ENCODE peak calls at places on chromosome 5, in seven cellular contexts. One of them, this sample, is unnamed.
A peak's percentile ranks its signal among the peaks of the same experiment; 100 is the strongest.

GRCh38 chr5:124932791-124933600 is 186.6 kb upstream of the ZNF608 start:
- DNase-seq in mesenteric fat pad: no peak
- DNase-seq in tibial artery: no peak
- DNase-seq in aorta: no peak
- DNase-seq in central memory CD4-positive, alpha-beta T cell: no peak
- DNase-seq in activated CD4-positive, alpha-beta T cell treated with anti-CD3 and anti-CD28 coated beads for 4 hours: no peak
- DNase-seq in HT1080: peak; percentile 74
- DNase-seq in this sample: no peak

GRCh38 chr5:83084336-83084735 is 7.0 kb downstream of the XRCC4 start:
- DNase-seq in mesenteric fat pad: no peak
- DNase-seq in tibial artery: no peak
- DNase-seq in aorta: no peak
- DNase-seq in central memory CD4-positive, alpha-beta T cell: no peak
- DNase-seq in activated CD4-positive, alpha-beta T cell treated with anti-CD3 and anti-CD28 coated beads for 4 hours: no peak
- DNase-seq in HT1080: no peak
- DNase-seq in this sample: no peak

GRCh38 chr5:36242534-36243144 is 914 bp upstream of the NADK2 start:
- DNase-seq in mesenteric fat pad: no peak
- DNase-seq in tibial artery: no peak
- DNase-seq in aorta: peak; percentile 46
- DNase-seq in central memory CD4-positive, alpha-beta T cell: no peak
- DNase-seq in activated CD4-positive, alpha-beta T cell treated with anti-CD3 and anti-CD28 coated beads for 4 hours: no peak
- DNase-seq in HT1080: peak; percentile 8
- DNase-seq in this sample: peak; percentile 16

GRCh38 chr5:77266291-77266690 is 55.8 kb downstream of the PDE8B start:
- DNase-seq in mesenteric fat pad: no peak
- DNase-seq in tibial artery: no peak
- DNase-seq in aorta: no peak
- DNase-seq in central memory CD4-positive, alpha-beta T cell: no peak
- DNase-seq in activated CD4-positive, alpha-beta T cell treated with anti-CD3 and anti-CD28 coated beads for 4 hours: no peak
- DNase-seq in HT1080: peak; percentile 59
- DNase-seq in this sample: no peak

GRCh38 chr5:96868603-96869371 is 7.5 kb upstream of the ERAP2 start:
- DNase-seq in mesenteric fat pad: no peak
- DNase-seq in tibial artery: no peak
- DNase-seq in aorta: no peak
- DNase-seq in central memory CD4-positive, alpha-beta T cell: peak; percentile 55
- DNase-seq in activated CD4-positive, alpha-beta T cell treated with anti-CD3 and anti-CD28 coated beads for 4 hours: peak; percentile 32
- DNase-seq in HT1080: peak; percentile 60
- DNase-seq in this sample: peak; percentile 24

GRCh38 chr5:7473668-7474215 is 77.8 kb downstream of the ADCY2 start:
- DNase-seq in mesenteric fat pad: no peak
- DNase-seq in tibial artery: no peak
- DNase-seq in aorta: no peak
- DNase-seq in central memory CD4-positive, alpha-beta T cell: no peak
- DNase-seq in activated CD4-positive, alpha-beta T cell treated with anti-CD3 and anti-CD28 coated beads for 4 hours: no peak
- DNase-seq in HT1080: no peak
- DNase-seq in this sample: peak; percentile 57

GRCh38 chr5:140117523-140117922 is 3.6 kb downstream of the PURA start:
- DNase-seq in mesenteric fat pad: no peak
- DNase-seq in tibial artery: no peak
- DNase-seq in aorta: no peak
- DNase-seq in central memory CD4-positive, alpha-beta T cell: no peak
- DNase-seq in activated CD4-positive, alpha-beta T cell treated with anti-CD3 and anti-CD28 coated beads for 4 hours: no peak
- DNase-seq in HT1080: no peak
- DNase-seq in this sample: no peak

GRCh38 chr5:180281706-180282105 is 10.2 kb downstream of the MAPK9 start:
- DNase-seq in mesenteric fat pad: no peak
- DNase-seq in tibial artery: no peak
- DNase-seq in aorta: no peak
- DNase-seq in central memory CD4-positive, alpha-beta T cell: no peak
- DNase-seq in activated CD4-positive, alpha-beta T cell treated with anti-CD3 and anti-CD28 coated beads for 4 hours: no peak
- DNase-seq in HT1080: no peak
- DNase-seq in this sample: no peak

GRCh38 chr5:166427211-166427610 is 1864.2 kb upstream of the WWC1 start:
- DNase-seq in mesenteric fat pad: no peak
- DNase-seq in tibial artery: no peak
- DNase-seq in aorta: no peak
- DNase-seq in central memory CD4-positive, alpha-beta T cell: no peak
- DNase-seq in activated CD4-positive, alpha-beta T cell treated with anti-CD3 and anti-CD28 coated beads for 4 hours: no peak
- DNase-seq in HT1080: no peak
- DNase-seq in this sample: no peak

GRCh38 chr5:154477382-154478223 is 424 bp downstream of the HAND1 start:
- DNase-seq in mesenteric fat pad: no peak
- DNase-seq in tibial artery: no peak
- DNase-seq in aorta: no peak
- DNase-seq in central memory CD4-positive, alpha-beta T cell: no peak
- DNase-seq in activated CD4-positive, alpha-beta T cell treated with anti-CD3 and anti-CD28 coated beads for 4 hours: no peak
- DNase-seq in HT1080: no peak
- DNase-seq in this sample: peak; percentile 81

GRCh38 chr5:37197340-37198050 is 51.7 kb downstream of the CPLANE1 start:
- DNase-seq in mesenteric fat pad: no peak
- DNase-seq in tibial artery: no peak
- DNase-seq in aorta: no peak
- DNase-seq in central memory CD4-positive, alpha-beta T cell: peak; percentile 18
- DNase-seq in activated CD4-positive, alpha-beta T cell treated with anti-CD3 and anti-CD28 coated beads for 4 hours: no peak
- DNase-seq in HT1080: peak; percentile 20
- DNase-seq in this sample: no peak

GRCh38 chr5:56564451-56565223 is 250.7 kb upstream of the MAP3K1 start:
- DNase-seq in mesenteric fat pad: no peak
- DNase-seq in tibial artery: no peak
- DNase-seq in aorta: no peak
- DNase-seq in central memory CD4-positive, alpha-beta T cell: no peak
- DNase-seq in activated CD4-positive, alpha-beta T cell treated with anti-CD3 and anti-CD28 coated beads for 4 hours: no peak
- DNase-seq in HT1080: no peak
- DNase-seq in this sample: no peak

GRCh38 chr5:155773680-155774079 is 553.3 kb upstream of the SGCD start:
- DNase-seq in mesenteric fat pad: no peak
- DNase-seq in tibial artery: no peak
- DNase-seq in aorta: no peak
- DNase-seq in central memory CD4-positive, alpha-beta T cell: no peak
- DNase-seq in activated CD4-positive, alpha-beta T cell treated with anti-CD3 and anti-CD28 coated beads for 4 hours: no peak
- DNase-seq in HT1080: peak; percentile 5
- DNase-seq in this sample: no peak

GRCh38 chr5:96058084-96058483 is 96.4 kb upstream of the ELL2 start:
- DNase-seq in mesenteric fat pad: no peak
- DNase-seq in tibial artery: no peak
- DNase-seq in aorta: no peak
- DNase-seq in central memory CD4-positive, alpha-beta T cell: no peak
- DNase-seq in activated CD4-positive, alpha-beta T cell treated with anti-CD3 and anti-CD28 coated beads for 4 hours: no peak
- DNase-seq in HT1080: no peak
- DNase-seq in this sample: peak; percentile 4

GRCh38 chr5:146647656-146648199 is 131.7 kb upstream of the GPR151 start:
- DNase-seq in mesenteric fat pad: no peak
- DNase-seq in tibial artery: no peak
- DNase-seq in aorta: no peak
- DNase-seq in central memory CD4-positive, alpha-beta T cell: no peak
- DNase-seq in activated CD4-positive, alpha-beta T cell treated with anti-CD3 and anti-CD28 coated beads for 4 hours: no peak
- DNase-seq in HT1080: no peak
- DNase-seq in this sample: no peak

GRCh38 chr5:32618962-32619361 is 33.6 kb downstream of the SUB1 start:
- DNase-seq in mesenteric fat pad: no peak
- DNase-seq in tibial artery: no peak
- DNase-seq in aorta: no peak
- DNase-seq in central memory CD4-positive, alpha-beta T cell: no peak
- DNase-seq in activated CD4-positive, alpha-beta T cell treated with anti-CD3 and anti-CD28 coated beads for 4 hours: no peak
- DNase-seq in HT1080: no peak
- DNase-seq in this sample: no peak

GRCh38 chr5:79697222-79698164 is 7.9 kb downstream of the CMYA5 start:
- DNase-seq in mesenteric fat pad: no peak
- DNase-seq in tibial artery: no peak
- DNase-seq in aorta: no peak
- DNase-seq in central memory CD4-positive, alpha-beta T cell: no peak
- DNase-seq in activated CD4-positive, alpha-beta T cell treated with anti-CD3 and anti-CD28 coated beads for 4 hours: no peak
- DNase-seq in HT1080: no peak
- DNase-seq in this sample: no peak

GRCh38 chr5:74216012-74216411 is 424.5 kb downstream of the ENC1 start:
- DNase-seq in mesenteric fat pad: no peak
- DNase-seq in tibial artery: no peak
- DNase-seq in aorta: no peak
- DNase-seq in central memory CD4-positive, alpha-beta T cell: no peak
- DNase-seq in activated CD4-positive, alpha-beta T cell treated with anti-CD3 and anti-CD28 coated beads for 4 hours: no peak
- DNase-seq in HT1080: no peak
- DNase-seq in this sample: no peak

GRCh38 chr5:163963881-163964280 is 458.5 kb downstream of the MAT2B start:
- DNase-seq in mesenteric fat pad: no peak
- DNase-seq in tibial artery: no peak
- DNase-seq in aorta: no peak
- DNase-seq in central memory CD4-positive, alpha-beta T cell: no peak
- DNase-seq in activated CD4-positive, alpha-beta T cell treated with anti-CD3 and anti-CD28 coated beads for 4 hours: no peak
- DNase-seq in HT1080: peak; percentile 56
- DNase-seq in this sample: no peak

GRCh38 chr5:100505984-100506670 is 29.0 kb upstream of the FAM174A start:
- DNase-seq in mesenteric fat pad: no peak
- DNase-seq in tibial artery: no peak
- DNase-seq in aorta: no peak
- DNase-seq in central memory CD4-positive, alpha-beta T cell: no peak
- DNase-seq in activated CD4-positive, alpha-beta T cell treated with anti-CD3 and anti-CD28 coated beads for 4 hours: no peak
- DNase-seq in HT1080: peak; percentile 84
- DNase-seq in this sample: no peak

GRCh38 chr5:109310315-109310714 is 99.5 kb downstream of the PJA2 start:
- DNase-seq in mesenteric fat pad: no peak
- DNase-seq in tibial artery: no peak
- DNase-seq in aorta: no peak
- DNase-seq in central memory CD4-positive, alpha-beta T cell: no peak
- DNase-seq in activated CD4-positive, alpha-beta T cell treated with anti-CD3 and anti-CD28 coated beads for 4 hours: no peak
- DNase-seq in HT1080: no peak
- DNase-seq in this sample: no peak

GRCh38 chr5:90996089-90996488 is 387.0 kb downstream of the ARRDC3 start:
- DNase-seq in mesenteric fat pad: no peak
- DNase-seq in tibial artery: no peak
- DNase-seq in aorta: no peak
- DNase-seq in central memory CD4-positive, alpha-beta T cell: no peak
- DNase-seq in activated CD4-positive, alpha-beta T cell treated with anti-CD3 and anti-CD28 coated beads for 4 hours: no peak
- DNase-seq in HT1080: no peak
- DNase-seq in this sample: no peak

GRCh38 chr5:16568875-16569580 is 47.8 kb downstream of the RETREG1 start:
- DNase-seq in mesenteric fat pad: no peak
- DNase-seq in tibial artery: no peak
- DNase-seq in aorta: no peak
- DNase-seq in central memory CD4-positive, alpha-beta T cell: no peak
- DNase-seq in activated CD4-positive, alpha-beta T cell treated with anti-CD3 and anti-CD28 coated beads for 4 hours: no peak
- DNase-seq in HT1080: peak; percentile 78
- DNase-seq in this sample: no peak

GRCh38 chr5:133993152-133993548 is 11.6 kb downstream of the VDAC1 start:
- DNase-seq in mesenteric fat pad: no peak
- DNase-seq in tibial artery: no peak
- DNase-seq in aorta: no peak
- DNase-seq in central memory CD4-positive, alpha-beta T cell: no peak
- DNase-seq in activated CD4-positive, alpha-beta T cell treated with anti-CD3 and anti-CD28 coated beads for 4 hours: no peak
- DNase-seq in HT1080: peak; percentile 63
- DNase-seq in this sample: no peak